ENCODE peak calls at places on chromosomes 16 and 17, in four cellular contexts. One of them, this sample, is unnamed.

GRCh38 chr16:27005386-27005785 is 61.3 kb upstream of the C16orf82 start:
- DNase-seq in WTC11: no peak
- DNase-seq in K562: no peak
- DNase-seq in A549: no peak
- DNase-seq in this sample: no peak

GRCh38 chr17:7884581-7885356 is 3.8 kb upstream of the CHD3 start:
- DNase-seq in WTC11: no peak
- DNase-seq in K562: peak
- DNase-seq in A549: no peak
- DNase-seq in this sample: no peak

GRCh38 chr17:1060991-1061390 is 64.1 kb downstream of the TIMM22 start:
- DNase-seq in WTC11: no peak
- DNase-seq in K562: no peak
- DNase-seq in A549: peak
- DNase-seq in this sample: no peak

GRCh38 chr17:78853926-78854394 is 13.3 kb upstream of the USP36 start:
- DNase-seq in WTC11: no peak
- DNase-seq in K562: peak
- DNase-seq in A549: no peak
- DNase-seq in this sample: no peak

GRCh38 chr16:73356401-73357079 is 308.6 kb upstream of the ZFHX3 start:
- DNase-seq in WTC11: no peak
- DNase-seq in K562: no peak
- DNase-seq in A549: no peak
- DNase-seq in this sample: no peak

GRCh38 chr17:41251261-41251660 is 1.8 kb downstream of the KRTAP9-4 start:
- DNase-seq in WTC11: no peak
- DNase-seq in K562: no peak
- DNase-seq in A549: no peak
- DNase-seq in this sample: no peak

GRCh38 chr16:54297154-54297553 is 10.6 kb upstream of the IRX3 start:
- DNase-seq in WTC11: no peak
- DNase-seq in K562: no peak
- DNase-seq in A549: no peak
- DNase-seq in this sample: no peak

GRCh38 chr17:51056813-51057510 is 63.7 kb downstream of the SPAG9 start:
- DNase-seq in WTC11: peak
- DNase-seq in K562: peak
- DNase-seq in A549: peak
- DNase-seq in this sample: peak

GRCh38 chr16:82152641-82153094 is 17.4 kb downstream of the MPHOSPH6 start:
- DNase-seq in WTC11: no peak
- DNase-seq in K562: no peak
- DNase-seq in A549: no peak
- DNase-seq in this sample: peak

GRCh38 chr17:64331946-64332493 is 58.6 kb downstream of the PECAM1 start:
- DNase-seq in WTC11: no peak
- DNase-seq in K562: peak
- DNase-seq in A549: no peak
- DNase-seq in this sample: peak

GRCh38 chr17:42760652-42761581 is at the start of gene RAMP2:
- DNase-seq in WTC11: peak
- DNase-seq in K562: no peak
- DNase-seq in A549: peak
- DNase-seq in this sample: no peak

GRCh38 chr16:89827383-89828198 is 684 bp upstream of the SPIRE2 start:
- DNase-seq in WTC11: peak
- DNase-seq in K562: no peak
- DNase-seq in A549: peak
- DNase-seq in this sample: peak

GRCh38 chr17:73798111-73798748 is 154.0 kb upstream of the SDK2 start:
- DNase-seq in WTC11: no peak
- DNase-seq in K562: no peak
- DNase-seq in A549: peak
- DNase-seq in this sample: peak

GRCh38 chr17:17173921-17174320 is 32.2 kb downstream of the PLD6 start:
- DNase-seq in WTC11: no peak
- DNase-seq in K562: no peak
- DNase-seq in A549: no peak
- DNase-seq in this sample: no peak

GRCh38 chr17:1865252-1866037 is 35.6 kb downstream of the RPA1 start:
- DNase-seq in WTC11: peak
- DNase-seq in K562: peak
- DNase-seq in A549: peak
- DNase-seq in this sample: peak

GRCh38 chr17:73292031-73292531 is 19.7 kb downstream of the CDC42EP4 start:
- DNase-seq in WTC11: no peak
- DNase-seq in K562: no peak
- DNase-seq in A549: no peak
- DNase-seq in this sample: no peak

GRCh38 chr16:87661561-87661960 is 59.3 kb downstream of the JPH3 start:
- DNase-seq in WTC11: peak
- DNase-seq in K562: peak
- DNase-seq in A549: peak
- DNase-seq in this sample: peak

GRCh38 chr17:75003957-75004355 is 8.5 kb upstream of the MRPL58 start:
- DNase-seq in WTC11: no peak
- DNase-seq in K562: no peak
- DNase-seq in A549: no peak
- DNase-seq in this sample: no peak

GRCh38 chr17:76597156-76598003 is 11.7 kb upstream of the ST6GALNAC2 start:
- DNase-seq in WTC11: no peak
- DNase-seq in K562: no peak
- DNase-seq in A549: no peak
- DNase-seq in this sample: peak

GRCh38 chr16:88264641-88265285 is 118.0 kb upstream of the ZNF469 start:
- DNase-seq in WTC11: peak
- DNase-seq in K562: peak
- DNase-seq in A549: peak
- DNase-seq in this sample: peak

GRCh38 chr17:50829336-50829735 is 6.0 kb upstream of the WFIKKN2 start:
- DNase-seq in WTC11: no peak
- DNase-seq in K562: no peak
- DNase-seq in A549: no peak
- DNase-seq in this sample: no peak

GRCh38 chr17:35252646-35253045 is 9.8 kb downstream of the SLFN5 start:
- DNase-seq in WTC11: no peak
- DNase-seq in K562: no peak
- DNase-seq in A549: no peak
- DNase-seq in this sample: no peak

GRCh38 chr16:117381-118365 is 20.8 kb downstream of the NPRL3 start:
- DNase-seq in WTC11: peak
- DNase-seq in K562: peak
- DNase-seq in A549: peak
- DNase-seq in this sample: peak

GRCh38 chr17:69900829-69901228 is 174.2 kb upstream of the KCNJ16 start:
- DNase-seq in WTC11: no peak
- DNase-seq in K562: no peak
- DNase-seq in A549: no peak
- DNase-seq in this sample: no peak

GRCh38 chr17:32349503-32349853 is 479 bp upstream of the ZNF207 start:
- DNase-seq in WTC11: no peak
- DNase-seq in K562: no peak
- DNase-seq in A549: no peak
- DNase-seq in this sample: no peak

GRCh38 chr16:59341368-59341767 is 607.3 kb upstream of the GOT2 start:
- DNase-seq in WTC11: no peak
- DNase-seq in K562: no peak
- DNase-seq in A549: no peak
- DNase-seq in this sample: no peak

GRCh38 chr17:70947636-70948565 is 778.6 kb downstream of the KCNJ2 start:
- DNase-seq in WTC11: no peak
- DNase-seq in K562: no peak
- DNase-seq in A549: no peak
- DNase-seq in this sample: no peak

GRCh38 chr17:4147751-4148310 is 4.8 kb downstream of the CYB5D2 start:
- DNase-seq in WTC11: no peak
- DNase-seq in K562: no peak
- DNase-seq in A549: no peak
- DNase-seq in this sample: no peak

GRCh38 chr17:47850692-47851573 is at the start of gene SP6:
- DNase-seq in WTC11: peak
- DNase-seq in K562: peak
- DNase-seq in A549: peak
- DNase-seq in this sample: peak

GRCh38 chr16:85123891-85124635 is 11.8 kb upstream of the CIBAR2 start:
- DNase-seq in WTC11: peak
- DNase-seq in K562: no peak
- DNase-seq in A549: no peak
- DNase-seq in this sample: no peak
- TF ChIP-seq HMGXB4 in WTC11: no peak
- TF ChIP-seq HMGXB4 in K562: no peak
- TF ChIP-seq HMGXB4 in A549: no peak
- TF ChIP-seq HMGXB4 in this sample: no peak

GRCh38 chr17:65400701-65401100 is 160.7 kb downstream of the AXIN2 start:
- DNase-seq in WTC11: no peak
- DNase-seq in K562: no peak
- DNase-seq in A549: no peak
- DNase-seq in this sample: no peak

GRCh38 chr17:65395924-65396323 is 165.5 kb downstream of the AXIN2 start:
- DNase-seq in WTC11: no peak
- DNase-seq in K562: no peak
- DNase-seq in A549: no peak
- DNase-seq in this sample: no peak

GRCh38 chr17:65394811-65395472 is 166.5 kb downstream of the AXIN2 start:
- DNase-seq in WTC11: no peak
- DNase-seq in K562: no peak
- DNase-seq in A549: no peak
- DNase-seq in this sample: no peak

GRCh38 chr17:65401581-65401980 is 159.9 kb downstream of the AXIN2 start:
- DNase-seq in WTC11: no peak
- DNase-seq in K562: no peak
- DNase-seq in A549: no peak
- DNase-seq in this sample: no peak

GRCh38 chr17:65398036-65398787 is 163.2 kb downstream of the AXIN2 start:
- DNase-seq in WTC11: no peak
- DNase-seq in K562: no peak
- DNase-seq in A549: no peak
- DNase-seq in this sample: no peak
- TF ChIP-seq HMGXB4 in WTC11: no peak
- TF ChIP-seq HMGXB4 in K562: no peak
- TF ChIP-seq HMGXB4 in A549: no peak
- TF ChIP-seq HMGXB4 in this sample: no peak

DNA sequence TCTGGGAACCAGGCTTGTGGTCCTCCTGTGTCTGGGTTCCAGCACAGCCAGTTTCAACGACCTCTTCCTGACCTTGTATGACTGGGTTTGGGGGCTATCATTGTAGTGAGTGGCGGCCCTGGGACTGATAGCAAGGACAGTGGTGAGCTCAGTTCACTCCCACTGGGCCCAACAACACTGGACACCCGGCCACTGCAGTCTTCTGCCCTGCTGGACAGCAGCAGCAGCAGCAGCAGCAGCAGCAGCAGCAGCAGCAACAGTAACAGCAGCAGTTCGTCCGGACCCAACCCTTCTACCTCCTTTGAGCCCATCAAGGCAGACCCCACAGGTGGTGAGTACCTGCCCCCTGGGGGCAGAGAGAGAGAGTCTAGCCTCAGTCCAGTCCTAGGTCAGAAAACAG is 3.3 kb upstream of the ELMO3 start:
- DNase-seq in WTC11: no peak
- DNase-seq in K562: peak
- DNase-seq in A549: no peak
- DNase-seq in this sample: no peak
- TF ChIP-seq HMGXB4 in WTC11: no peak
- TF ChIP-seq HMGXB4 in K562: no peak
- TF ChIP-seq HMGXB4 in A549: no peak
- TF ChIP-seq HMGXB4 in this sample: no peak

DNA sequence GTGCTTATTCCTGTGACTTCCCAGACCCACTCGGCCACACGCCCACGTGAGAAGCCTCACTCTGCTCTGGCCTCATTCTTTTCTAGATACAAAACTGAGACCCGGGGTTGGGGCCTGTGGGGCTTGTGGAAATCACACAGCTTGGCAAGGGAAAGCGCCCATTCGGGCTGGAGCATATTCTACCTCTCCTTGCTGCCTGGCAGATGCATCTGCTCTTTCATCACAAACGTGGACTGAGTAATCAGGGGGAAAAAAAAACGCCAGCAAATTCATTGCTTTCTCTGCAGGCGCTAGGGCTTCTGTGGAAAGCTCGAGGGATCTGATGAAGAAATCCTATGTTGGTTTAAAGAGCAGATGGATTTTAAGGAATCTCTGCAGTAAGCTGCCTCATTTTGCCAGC is 44.4 kb downstream of the DNAH9 start:
- DNase-seq in WTC11: no peak
- DNase-seq in K562: no peak
- DNase-seq in A549: no peak
- DNase-seq in this sample: no peak
- TF ChIP-seq HMGXB4 in WTC11: no peak
- TF ChIP-seq HMGXB4 in K562: no peak
- TF ChIP-seq HMGXB4 in A549: no peak
- TF ChIP-seq HMGXB4 in this sample: no peak

GRCh38 chr16:1772362-1772907 is at the start of gene EME2:
- DNase-seq in WTC11: no peak
- DNase-seq in K562: peak
- DNase-seq in A549: no peak
- DNase-seq in this sample: peak
- TF ChIP-seq HMGXB4 in WTC11: no peak
- TF ChIP-seq HMGXB4 in K562: no peak
- TF ChIP-seq HMGXB4 in A549: no peak
- TF ChIP-seq HMGXB4 in this sample: no peak

GRCh38 chr17:21687136-21687953 is 5.0 kb upstream of the KCNJ18 start:
- DNase-seq in WTC11: no peak
- DNase-seq in K562: no peak
- DNase-seq in A549: no peak
- DNase-seq in this sample: no peak
- TF ChIP-seq HMGXB4 in WTC11: no peak
- TF ChIP-seq HMGXB4 in K562: no peak
- TF ChIP-seq HMGXB4 in A549: no peak
- TF ChIP-seq HMGXB4 in this sample: no peak

This sample was measured in HepG2.